ENCODE peak calls at places on chromosomes 6 and 20, in eight cellular contexts. G, U, V, K, M, Y, T and B are unnamed samples.

GRCh38 chr20:1619861-1620444 is at the start of gene SIRPB1:
- DNase-seq in G (no peak), U (no peak), V (no peak), K (no peak), M (no peak), Y (peak), T (no peak), B (no peak)

GRCh38 chr6:3794092-3794491 is 42.6 kb upstream of the PXDC1 start:
- DNase-seq in G (no peak), U (no peak), V (no peak), K (no peak), M (no peak), Y (no peak), T (no peak), B (no peak)

GRCh38 chr6:45607818-45608217 is 230.1 kb upstream of the SUPT3H start:
- DNase-seq in G (no peak), U (no peak), V (no peak), K (peak), M (no peak), Y (peak), T (peak), B (no peak)

GRCh38 chr6:158039571-158040050 is 57.9 kb downstream of the SYNJ2 start:
- DNase-seq in G (no peak), U (peak), V (no peak), K (peak), M (no peak), Y (no peak), T (no peak), B (no peak)

GRCh38 chr6:131379951-131380350 is 193.1 kb upstream of the ARG1 start:
- DNase-seq in G (no peak), U (no peak), V (no peak), K (peak), M (no peak), Y (no peak), T (no peak), B (no peak)

GRCh38 chr6:111011360-111012142 is 29.7 kb downstream of the RPF2 start:
- DNase-seq in G (peak), U (peak), V (no peak), K (peak), M (no peak), Y (peak), T (peak), B (no peak)

GRCh38 chr6:22294301-22294700 is 2.5 kb downstream of the PRL start:
- DNase-seq in G (no peak), U (no peak), V (no peak), K (no peak), M (no peak), Y (no peak), T (no peak), B (no peak)

GRCh38 chr20:31719644-31720485 is 2.8 kb downstream of the BCL2L1 start:
- DNase-seq in G (no peak), U (peak), V (no peak), K (no peak), M (no peak), Y (no peak), T (no peak), B (peak)

GRCh38 chr20:57882451-57883161 is 172.8 kb upstream of the PMEPA1 start:
- DNase-seq in G (no peak), U (no peak), V (no peak), K (no peak), M (no peak), Y (no peak), T (no peak), B (no peak)

GRCh38 chr20:14116037-14116436 is 120.7 kb downstream of the MACROD2 start:
- DNase-seq in G (no peak), U (no peak), V (no peak), K (no peak), M (no peak), Y (no peak), T (no peak), B (no peak)